ENCODE peak calls at places on chromosomes 7 and 10, in ten cellular contexts. A, R, Y, G, W, N, J, M, O and T are unnamed samples.

GRCh38 chr7:11491811-11492210 is 340.2 kb downstream of the THSD7A start:
- DNase-seq in O (no peak), W (no peak), N (no peak), A (no peak), G (no peak), M (no peak), R (no peak), Y (no peak), J (no peak), T (no peak)

GRCh38 chr10:33193867-33194521 is 140.5 kb downstream of the NRP1 start:
- DNase-seq in N (no peak), A (no peak), R (no peak), Y (no peak), O (no peak), G (no peak), W (no peak), M (no peak), J (no peak), T (no peak)

GRCh38 chr7:106986450-106986977 is 58.0 kb upstream of the PRKAR2B start:
- DNase-seq in G (no peak), W (no peak), A (no peak), Y (peak; percentile 84), N (no peak), J (no peak), R (no peak), O (no peak), M (no peak), T (no peak)

GRCh38 chr10:17578603-17579002 is 38.6 kb downstream of the HACD1 start:
- DNase-seq in J (no peak), G (no peak), W (no peak), A (no peak), R (no peak), M (no peak), N (no peak), O (no peak), Y (peak; percentile 36), T (no peak)

GRCh38 chr7:17941171-17941490 is 837 bp upstream of the SNX13 start:
- DNase-seq in A (no peak), R (no peak), W (no peak), M (no peak), N (no peak), Y (no peak), G (no peak), J (no peak), O (no peak), T (no peak)

GRCh38 chr7:102978280-102978679 is 65.5 kb downstream of the LRRC17 start:
- DNase-seq in W (no peak), J (no peak), M (no peak), A (peak; percentile 67), R (no peak), G (no peak), O (no peak), N (no peak), Y (no peak), T (no peak)

GRCh38 chr7:130352335-130353074 is 7.9 kb downstream of the CPA5 start:
- DNase-seq in W (no peak), N (no peak), M (no peak), G (no peak), R (no peak), Y (no peak), O (no peak), J (no peak), A (no peak), T (no peak)

GRCh38 chr10:15333909-15334649 is 37.0 kb downstream of the FAM171A1 start:
- DNase-seq in J (no peak), M (no peak), A (no peak), G (no peak), W (no peak), R (no peak), N (no peak), O (no peak), Y (no peak), T (no peak)

GRCh38 chr7:105811189-105811847 is 65.1 kb downstream of the ATXN7L1 start:
- DNase-seq in R (no peak), Y (no peak), O (no peak), N (no peak), W (no peak), A (no peak), J (no peak), M (no peak), G (no peak), T (no peak)

GRCh38 chr7:93883917-93884345 is 6.6 kb downstream of the TFPI2 start:
- DNase-seq in J (no peak), M (no peak), R (no peak), Y (no peak), O (no peak), A (no peak), N (no peak), G (no peak), W (no peak), T (no peak)

GRCh38 chr10:44258019-44258418 is 126.9 kb downstream of the CXCL12 start:
- DNase-seq in A (no peak), N (no peak), Y (no peak), G (no peak), O (no peak), J (no peak), W (no peak), R (no peak), M (no peak), T (no peak)

GRCh38 chr10:20988357-20988983 is 91.4 kb upstream of the NEBL start:
- DNase-seq in G (no peak), O (no peak), W (no peak), N (no peak), R (no peak), M (no peak), A (no peak), J (no peak), Y (no peak), T (no peak)

GRCh38 chr7:128961030-128961659 is 23.4 kb downstream of the IRF5 start:
- DNase-seq in M (no peak), J (no peak), R (no peak), W (no peak), G (no peak), A (no peak), O (no peak), Y (no peak), N (no peak), T (no peak)

GRCh38 chr7:132251327-132251659 is 325.0 kb downstream of the PLXNA4 start:
- DNase-seq in M (peak; percentile 96), R (peak; percentile 62), W (peak; percentile 92), A (peak; percentile 97), N (peak; percentile 56), O (no peak), J (no peak), G (no peak), Y (no peak), T (no peak)

GRCh38 chr7:142481548-142481947 is 223.7 kb upstream of the PRSS58 start:
- DNase-seq in A (no peak), J (no peak), N (no peak), O (no peak), Y (no peak), R (no peak), W (no peak), G (no peak), M (no peak), T (no peak)
- TF ChIP-seq CTCF in A (no peak), J (no peak), N (no peak), O (no peak), Y (no peak), R (peak; percentile 39), W (no peak), G (peak; percentile 36), M (no peak), T (no peak)

GRCh38 chr7:34570300-34570699 is 87.7 kb upstream of the NPSR1 start:
- DNase-seq in W (no peak), Y (no peak), O (no peak), R (no peak), A (no peak), N (no peak), M (no peak), J (no peak), G (no peak), T (no peak)
- TF ChIP-seq CTCF in W (no peak), Y (no peak), O (no peak), R (no peak), A (no peak), N (no peak), M (no peak), J (no peak), G (no peak), T (no peak)

GRCh38 chr10:127904931-127905622 is 1.8 kb upstream of the PTPRE start:
- DNase-seq in W (no peak), R (no peak), O (peak; percentile 5), Y (no peak), N (no peak), A (no peak), J (no peak), G (no peak), M (no peak), T (no peak)

GRCh38 chr10:127906548-127907377 is at the start of gene PTPRE:
- DNase-seq in G (no peak), Y (peak; percentile 59), N (peak; percentile 84), R (peak; percentile 81), J (no peak), M (peak; percentile 61), O (peak; percentile 39), A (peak; percentile 72), W (peak; percentile 86), T (peak; percentile 74)

GRCh38 chr10:127905623-127906261 is 1.2 kb upstream of the PTPRE start:
- DNase-seq in J (no peak), A (no peak), Y (no peak), N (no peak), R (no peak), G (no peak), W (peak; percentile 61), O (peak; percentile 10), M (no peak), T (no peak)

GRCh38 chr10:127903789-127904188 is 3.1 kb upstream of the PTPRE start:
- DNase-seq in W (no peak), G (no peak), O (no peak), A (no peak), J (no peak), M (no peak), R (no peak), N (no peak), Y (no peak), T (no peak)

DNA sequence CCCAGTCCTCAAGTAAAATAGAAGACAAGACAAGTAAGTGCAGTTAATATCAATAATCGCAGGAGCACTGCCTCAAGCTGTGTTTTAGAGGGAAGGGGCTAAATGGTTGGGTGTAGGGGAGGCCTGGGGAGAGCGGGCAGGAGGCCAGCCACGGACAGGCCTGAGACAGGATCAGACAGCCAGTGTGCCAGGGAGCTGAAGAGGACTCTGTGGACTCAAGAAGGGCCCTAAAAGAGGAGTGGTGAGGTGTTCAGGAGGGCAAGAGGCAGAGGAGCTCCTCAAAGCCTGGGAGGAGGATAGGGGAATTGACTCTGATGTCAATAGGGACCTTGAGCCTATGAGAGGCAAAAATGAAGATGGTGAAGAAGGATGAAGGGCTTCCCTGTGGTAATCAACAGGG is 2.6 kb upstream of the PTPRE start:
- DNase-seq in N (no peak), G (no peak), R (no peak), M (no peak), A (no peak), O (peak; percentile 6), W (no peak), J (no peak), Y (no peak), T (no peak)
- TF ChIP-seq CTCF in N (no peak), G (no peak), R (no peak), M (no peak), A (no peak), O (no peak), W (no peak), J (no peak), Y (no peak), T (no peak)

GRCh38 chr10:32189400-32190084 is 133.3 kb upstream of the KIF5B start:
- DNase-seq in Y (peak; percentile 29), G (no peak), R (no peak), O (no peak), N (no peak), J (no peak), A (no peak), M (no peak), W (no peak), T (no peak)
- TF ChIP-seq CTCF in Y (peak; percentile 17), G (no peak), R (no peak), O (peak; percentile 61), N (no peak), J (no peak), A (no peak), M (no peak), W (peak; percentile 25), T (no peak)